ENCODE peak calls at places on chromosomes 11 and 22, in four cellular contexts. R, Z, T and F are unnamed samples.

GRCh38 chr11:119493712-119494111 is 70.7 kb upstream of the THY1 start:
- DNase-seq in R (peak), T (no peak), Z (peak), F (peak)

GRCh38 chr22:40415531-40416266 is 45.3 kb downstream of the SGSM3 start:
- DNase-seq in Z (no peak), T (no peak), R (no peak), F (peak)

GRCh38 chr22:46083383-46084350 is 66.7 kb upstream of the PPARA start:
- DNase-seq in T (no peak), Z (no peak), R (no peak), F (no peak)

GRCh38 chr11:2258501-2259465 is 11.6 kb downstream of the ASCL2 start:
- DNase-seq in Z (peak), R (no peak), T (no peak), F (no peak)

GRCh38 chr11:58028687-58029411 is 1.9 kb upstream of the OR6Q1 start:
- DNase-seq in Z (no peak), T (no peak), R (no peak), F (peak)

GRCh38 chr22:17974703-17975372 is 49.5 kb downstream of the MICAL3 start:
- DNase-seq in Z (no peak), R (no peak), T (no peak), F (no peak)

GRCh38 chr11:86066033-86066432 is 2.9 kb downstream of the PICALM start:
- DNase-seq in R (no peak), Z (no peak), T (no peak), F (no peak)

GRCh38 chr11:57500526-57500925 is 15.0 kb downstream of the SLC43A1 start:
- DNase-seq in T (no peak), R (no peak), Z (no peak), F (no peak)

GRCh38 chr11:5596611-5597201 is at the start of gene TRIM6:
- DNase-seq in R (peak), T (no peak), Z (peak), F (peak)

GRCh38 chr11:103183981-103184592 is 74.9 kb downstream of the DYNC2H1 start:
- DNase-seq in R (no peak), T (no peak), Z (no peak), F (no peak)

GRCh38 chr11:108965602-108966001 is 300.7 kb downstream of the DDX10 start:
- DNase-seq in Z (no peak), T (no peak), R (peak), F (peak)

GRCh38 chr11:83583953-83584352 is 297.8 kb upstream of the CCDC90B start:
- DNase-seq in T (no peak), Z (no peak), R (no peak), F (peak)

GRCh38 chr11:58923300-58923788 is 15.9 kb upstream of the GLYATL1 start:
- DNase-seq in R (peak), Z (peak), T (no peak), F (peak)

GRCh38 chr11:128896356-128896755 is 5.2 kb downstream of the KCNJ5 start:
- DNase-seq in Z (no peak), T (no peak), R (no peak), F (no peak)

GRCh38 chr11:69257838-69258658 is 35.9 kb upstream of the MYEOV start:
- DNase-seq in T (peak), Z (peak), R (peak), F (no peak)

GRCh38 chr11:77590194-77590591 is 440 bp downstream of the AQP11 start:
- DNase-seq in T (no peak), Z (peak), R (peak), F (peak)

GRCh38 chr22:25546242-25546641 is 18.2 kb upstream of the GRK3 start:
- DNase-seq in T (no peak), Z (no peak), R (no peak), F (no peak)

GRCh38 chr11:112113539-112114457 is 27.1 kb downstream of the SDHD start:
- DNase-seq in T (no peak), R (peak), Z (no peak), F (peak)

GRCh38 chr22:43945632-43946390 is 9.4 kb upstream of the SAMM50 start:
- DNase-seq in T (no peak), Z (peak), R (peak), F (peak)

GRCh38 chr11:17921620-17922473 is 91.0 kb downstream of the SERGEF start:
- DNase-seq in R (no peak), T (no peak), Z (no peak), F (peak)

GRCh38 chr22:41699264-41700104 is at the start of gene MEI1:
- DNase-seq in Z (peak), T (peak), R (peak), F (peak)

GRCh38 chr11:13463779-13464290 is 813 bp upstream of the BTBD10 start:
- DNase-seq in R (peak), T (no peak), Z (no peak), F (no peak)

GRCh38 chr22:30332551-30332950 is 5.8 kb upstream of the TBC1D10A start:
- DNase-seq in T (no peak), R (no peak), Z (no peak), F (no peak)

GRCh38 chr11:123736769-123737168 is 4.7 kb downstream of the ZNF202 start:
- DNase-seq in R (no peak), T (no peak), Z (no peak), F (no peak)

GRCh38 chr22:37241351-37242142 is 2.5 kb downstream of the RAC2 start:
- DNase-seq in Z (no peak), T (no peak), R (no peak), F (no peak)

GRCh38 chr22:29994027-29994715 is 86.1 kb upstream of the HORMAD2 start:
- DNase-seq in R (no peak), Z (no peak), T (no peak), F (peak)

GRCh38 chr22:38069372-38070249 is 12.4 kb downstream of the PICK1 start:
- DNase-seq in R (no peak), Z (no peak), T (no peak), F (peak)

GRCh38 chr22:26143801-26144325 is 25.4 kb upstream of the SEZ6L start:
- DNase-seq in T (no peak), R (no peak), Z (no peak), F (no peak)

GRCh38 chr22:46500201-46500600 is 37.2 kb downstream of the CELSR1 start:
- DNase-seq in R (peak), T (peak), Z (peak), F (no peak)

GRCh38 chr22:45462034-45462655 is 40.5 kb upstream of the FBLN1 start:
- DNase-seq in Z (peak), R (peak), T (no peak), F (no peak)

GRCh38 chr11:83159901-83160865 is 3.3 kb downstream of the PCF11 start:
- DNase-seq in Z (no peak), R (no peak), T (no peak), F (peak)

GRCh38 chr11:249062-249461 is 12.3 kb downstream of the PSMD13 start:
- DNase-seq in Z (no peak), R (no peak), T (no peak), F (no peak)

DNA sequence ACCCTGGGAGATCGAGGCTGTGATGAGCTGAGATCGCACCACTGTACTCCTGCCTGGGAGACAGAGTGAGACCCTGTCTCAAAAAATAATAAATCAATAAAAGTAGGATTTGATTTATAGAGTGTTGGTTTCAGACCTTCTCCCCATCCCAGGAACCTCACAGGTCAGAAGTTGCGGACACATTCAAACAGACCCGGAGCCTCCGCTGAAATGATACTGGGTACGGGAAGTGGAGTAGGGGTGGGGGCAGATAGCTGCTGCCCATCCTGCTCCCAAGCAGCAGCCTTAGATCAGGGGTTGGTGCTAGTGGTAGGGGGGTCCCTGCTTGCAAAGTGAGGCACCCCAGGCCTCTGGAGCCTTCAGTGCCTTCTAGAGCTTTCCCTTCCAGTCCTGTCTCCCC is 7.8 kb downstream of the PRDM11 start:
- DNase-seq in R (no peak), Z (no peak), T (no peak), F (no peak)
- H3K56ac ChIP-seq in R (no peak), Z (no peak), T (no peak), F (no peak)

GRCh38 chr22:49143812-49144211 is 683.9 kb downstream of the BRD1 start:
- DNase-seq in Z (no peak), R (no peak), T (no peak), F (no peak)
- H3K56ac ChIP-seq in Z (no peak), R (no peak), T (no peak), F (no peak)

GRCh38 chr11:107217444-107217843 is 199.2 kb upstream of the GUCY1A2 start:
- DNase-seq in Z (no peak), R (no peak), T (no peak), F (no peak)

GRCh38 chr11:107215006-107215405 is 196.7 kb upstream of the GUCY1A2 start:
- DNase-seq in Z (no peak), R (peak), T (no peak), F (no peak)

GRCh38 chr11:107221743-107222142 is 203.5 kb upstream of the GUCY1A2 start:
- DNase-seq in T (no peak), R (no peak), Z (no peak), F (no peak)

GRCh38 chr11:107218123-107219084 is 200.1 kb upstream of the GUCY1A2 start:
- DNase-seq in R (peak), Z (no peak), T (no peak), F (no peak)
- H3K56ac ChIP-seq in R (no peak), Z (no peak), T (no peak), F (no peak)

DNA sequence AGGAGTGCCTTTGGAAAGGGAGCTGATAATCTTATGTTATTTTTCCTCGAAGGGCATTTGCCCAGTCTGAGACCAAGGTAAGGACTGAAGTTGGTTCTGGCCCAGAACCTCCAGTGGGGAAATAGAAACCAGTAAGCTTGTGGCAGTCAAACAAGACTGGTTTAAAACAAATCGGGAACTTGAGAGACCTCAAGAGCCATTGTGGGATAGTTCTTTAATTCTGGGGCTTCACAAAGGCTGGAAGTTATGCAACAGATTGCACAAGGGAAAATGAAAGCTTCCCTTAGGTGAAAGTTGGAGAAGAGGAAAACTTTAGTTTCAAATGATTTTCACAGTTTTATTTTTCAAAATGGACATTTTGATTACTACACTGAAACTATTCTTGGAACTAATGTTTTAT is 33.5 kb upstream of the RAB38 start:
- DNase-seq in T (no peak), Z (no peak), R (no peak), F (no peak)
- H3K56ac ChIP-seq in T (no peak), Z (no peak), R (no peak), F (no peak)

GRCh38 chr11:75011872-75012271 is 23.1 kb downstream of the NEU3 start:
- DNase-seq in Z (no peak), T (no peak), R (no peak), F (no peak)
- H3K56ac ChIP-seq in Z (no peak), T (no peak), R (no peak), F (no peak)

GRCh38 chr11:94111241-94111640 is 17.4 kb upstream of the PANX1 start:
- DNase-seq in T (no peak), R (no peak), Z (no peak), F (no peak)
- H3K56ac ChIP-seq in T (no peak), R (no peak), Z (no peak), F (no peak)

GRCh38 chr11:64597671-64598101 is 6.7 kb downstream of the SLC22A12 start:
- DNase-seq in T (no peak), Z (no peak), R (no peak), F (no peak)
- H3K56ac ChIP-seq in T (no peak), Z (no peak), R (no peak), F (no peak)

DNA sequence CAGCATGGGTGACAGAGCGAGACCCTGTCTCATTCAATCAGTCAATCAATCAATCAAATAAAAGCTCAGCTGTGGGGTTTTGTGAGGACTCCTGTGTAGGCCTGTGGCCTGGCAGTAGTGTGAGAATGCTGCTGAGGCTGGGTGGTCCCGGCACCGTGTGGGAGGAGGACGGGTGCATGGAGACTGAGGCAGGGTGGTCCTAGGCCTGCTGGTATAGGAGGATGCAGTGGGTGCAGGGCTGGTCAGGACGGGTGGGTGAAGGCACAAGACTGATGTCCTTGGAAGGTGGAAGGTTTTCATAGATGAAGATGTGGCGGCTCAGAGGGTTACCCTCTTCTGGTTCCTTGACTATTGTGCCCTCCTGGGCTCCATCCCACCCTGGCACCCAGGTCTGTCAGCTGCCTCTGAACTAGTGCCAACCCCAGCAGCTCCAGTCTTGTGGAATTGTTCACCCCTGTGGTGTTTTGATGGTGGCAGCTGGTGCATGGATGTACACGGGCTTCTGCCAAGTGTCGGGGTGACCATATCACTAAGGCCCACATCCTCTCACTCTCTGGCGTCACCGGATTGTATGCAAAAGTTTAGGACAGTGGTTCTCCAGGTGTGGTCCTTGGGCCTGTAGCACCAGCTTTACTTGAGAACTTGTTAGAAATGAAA is 23.7 kb downstream of the TANGO2 start:
- DNase-seq in T (no peak), R (no peak), Z (no peak), F (no peak)
- H3K56ac ChIP-seq in T (no peak), R (no peak), Z (no peak), F (no peak)